ENCODE peak calls at places on chromosomes 11 and 22, in nine cellular contexts. One of them, this sample, is unnamed. For H3K4me1, the result is how much of the 10 kb centered on the place peaks cover.

GRCh38 chr11:132471491-132471890 is 1060.8 kb downstream of the OPCML start:
- DNase-seq in uterus: no peak
- DNase-seq in heart right ventricle: no peak
- DNase-seq in CD8-positive, alpha-beta T cell: no peak
- DNase-seq in CD8-positive, alpha-beta memory T cell: no peak
- DNase-seq in lung: no peak
- DNase-seq in thoracic aorta: no peak
- DNase-seq in stomach: no peak
- DNase-seq in spleen: no peak
- DNase-seq in this sample: no peak

GRCh38 chr22:39123811-39124668 is 27.0 kb downstream of the APOBEC3H start:
- DNase-seq in uterus: no peak
- DNase-seq in heart right ventricle: no peak
- DNase-seq in CD8-positive, alpha-beta T cell: no peak
- DNase-seq in CD8-positive, alpha-beta memory T cell: no peak
- DNase-seq in lung: no peak
- DNase-seq in thoracic aorta: no peak
- DNase-seq in stomach: no peak
- DNase-seq in spleen: peak
- DNase-seq in this sample: no peak

GRCh38 chr11:67267188-67268035 is 1.1 kb downstream of the GRK2 start:
- DNase-seq in uterus: peak
- DNase-seq in heart right ventricle: no peak
- DNase-seq in CD8-positive, alpha-beta T cell: peak
- DNase-seq in CD8-positive, alpha-beta memory T cell: no peak
- DNase-seq in lung: no peak
- DNase-seq in thoracic aorta: no peak
- DNase-seq in stomach: peak
- DNase-seq in spleen: peak
- DNase-seq in this sample: no peak

GRCh38 chr11:35588627-35589026 is 29.6 kb upstream of the FJX1 start:
- DNase-seq in uterus: no peak
- DNase-seq in heart right ventricle: no peak
- DNase-seq in CD8-positive, alpha-beta T cell: no peak
- DNase-seq in CD8-positive, alpha-beta memory T cell: no peak
- DNase-seq in lung: no peak
- DNase-seq in thoracic aorta: no peak
- DNase-seq in stomach: no peak
- DNase-seq in spleen: no peak
- DNase-seq in this sample: no peak

GRCh38 chr11:17985517-17985916 is 27.3 kb downstream of the SERGEF start:
- DNase-seq in uterus: peak
- DNase-seq in heart right ventricle: peak
- DNase-seq in CD8-positive, alpha-beta T cell: no peak
- DNase-seq in CD8-positive, alpha-beta memory T cell: no peak
- DNase-seq in lung: no peak
- DNase-seq in thoracic aorta: no peak
- DNase-seq in stomach: peak
- DNase-seq in spleen: no peak
- DNase-seq in this sample: no peak

GRCh38 chr11:113550179-113550578 is 75.0 kb upstream of the DRD2 start:
- DNase-seq in uterus: no peak
- DNase-seq in heart right ventricle: no peak
- DNase-seq in CD8-positive, alpha-beta T cell: no peak
- DNase-seq in CD8-positive, alpha-beta memory T cell: no peak
- DNase-seq in lung: no peak
- DNase-seq in thoracic aorta: no peak
- DNase-seq in stomach: no peak
- DNase-seq in spleen: no peak
- DNase-seq in this sample: no peak

GRCh38 chr11:128021304-128022006 is 565.9 kb downstream of the ETS1 start:
- DNase-seq in uterus: no peak
- DNase-seq in heart right ventricle: no peak
- DNase-seq in CD8-positive, alpha-beta T cell: no peak
- DNase-seq in CD8-positive, alpha-beta memory T cell: no peak
- DNase-seq in lung: no peak
- DNase-seq in thoracic aorta: no peak
- DNase-seq in stomach: no peak
- DNase-seq in spleen: no peak
- DNase-seq in this sample: no peak

GRCh38 chr11:128052912-128053641 is 534.3 kb downstream of the ETS1 start:
- DNase-seq in uterus: no peak
- DNase-seq in heart right ventricle: no peak
- DNase-seq in CD8-positive, alpha-beta T cell: no peak
- DNase-seq in CD8-positive, alpha-beta memory T cell: no peak
- DNase-seq in lung: no peak
- DNase-seq in thoracic aorta: no peak
- DNase-seq in stomach: no peak
- DNase-seq in spleen: no peak
- DNase-seq in this sample: no peak

GRCh38 chr22:25564979-25565677 is 653 bp downstream of the GRK3 start:
- DNase-seq in uterus: peak
- DNase-seq in heart right ventricle: no peak
- DNase-seq in CD8-positive, alpha-beta T cell: no peak
- DNase-seq in CD8-positive, alpha-beta memory T cell: peak
- DNase-seq in lung: no peak
- DNase-seq in thoracic aorta: no peak
- DNase-seq in stomach: no peak
- DNase-seq in spleen: peak
- DNase-seq in this sample: peak

GRCh38 chr22:49929553-49929979 is 11.1 kb downstream of the CRELD2 start:
- DNase-seq in uterus: peak
- DNase-seq in heart right ventricle: no peak
- DNase-seq in CD8-positive, alpha-beta T cell: peak
- DNase-seq in CD8-positive, alpha-beta memory T cell: peak
- DNase-seq in lung: peak
- DNase-seq in thoracic aorta: no peak
- DNase-seq in stomach: peak
- DNase-seq in spleen: peak
- DNase-seq in this sample: peak

GRCh38 chr22:49930596-49931412 is 12.4 kb downstream of the CRELD2 start:
- DNase-seq in uterus: peak
- DNase-seq in heart right ventricle: peak
- DNase-seq in CD8-positive, alpha-beta T cell: no peak
- DNase-seq in CD8-positive, alpha-beta memory T cell: no peak
- DNase-seq in lung: peak
- DNase-seq in thoracic aorta: peak
- DNase-seq in stomach: peak
- DNase-seq in spleen: no peak
- DNase-seq in this sample: peak

GRCh38 chr22:49928571-49929552 is 10.4 kb downstream of the CRELD2 start:
- DNase-seq in uterus: no peak
- DNase-seq in heart right ventricle: no peak
- DNase-seq in CD8-positive, alpha-beta T cell: no peak
- DNase-seq in CD8-positive, alpha-beta memory T cell: no peak
- DNase-seq in lung: no peak
- DNase-seq in thoracic aorta: no peak
- DNase-seq in stomach: no peak
- DNase-seq in spleen: no peak
- DNase-seq in this sample: no peak

GRCh38 chr22:49931863-49932262 is 13.4 kb downstream of the CRELD2 start:
- DNase-seq in uterus: no peak
- DNase-seq in heart right ventricle: no peak
- DNase-seq in CD8-positive, alpha-beta T cell: no peak
- DNase-seq in CD8-positive, alpha-beta memory T cell: no peak
- DNase-seq in lung: no peak
- DNase-seq in thoracic aorta: no peak
- DNase-seq in stomach: no peak
- DNase-seq in spleen: no peak
- DNase-seq in this sample: no peak

DNA sequence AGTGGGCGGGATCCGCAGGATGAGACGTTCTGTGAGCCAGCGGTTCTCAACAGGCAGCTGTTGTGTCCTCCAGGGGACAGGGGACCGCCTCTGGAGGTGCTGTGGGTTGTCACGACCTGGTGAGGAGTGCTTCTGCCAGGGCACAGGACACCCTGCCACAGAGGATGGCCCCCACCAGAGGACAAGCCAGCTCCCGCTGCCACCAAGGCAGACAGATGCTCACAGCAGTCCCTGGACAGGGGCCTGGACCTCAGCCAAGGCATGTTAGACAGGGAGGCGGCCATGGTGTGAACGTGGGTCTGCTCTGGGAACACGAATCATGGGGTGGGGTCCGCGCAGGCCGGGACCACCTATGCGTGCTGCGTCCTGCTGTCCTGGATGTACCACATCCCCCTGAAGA is 11.7 kb downstream of the CRELD2 start:
- DNase-seq in uterus: peak
- DNase-seq in heart right ventricle: no peak
- DNase-seq in CD8-positive, alpha-beta T cell: no peak
- DNase-seq in CD8-positive, alpha-beta memory T cell: no peak
- DNase-seq in lung: no peak
- DNase-seq in thoracic aorta: no peak
- DNase-seq in stomach: no peak
- DNase-seq in spleen: no peak
- DNase-seq in this sample: no peak
- H3K4me1 ChIP-seq in uterus: under half
- H3K4me1 ChIP-seq in heart right ventricle: half or more
- H3K4me1 ChIP-seq in CD8-positive, alpha-beta T cell: under half
- H3K4me1 ChIP-seq in CD8-positive, alpha-beta memory T cell: under half
- H3K4me1 ChIP-seq in lung: under half
- H3K4me1 ChIP-seq in thoracic aorta: under half
- H3K4me1 ChIP-seq in stomach: under half
- H3K4me1 ChIP-seq in spleen: half or more
- H3K4me1 ChIP-seq in this sample: under half

GRCh38 chr22:24006914-24007214 is 1.6 kb upstream of the GSTT4 start:
- DNase-seq in uterus: no peak
- DNase-seq in heart right ventricle: no peak
- DNase-seq in CD8-positive, alpha-beta T cell: no peak
- DNase-seq in CD8-positive, alpha-beta memory T cell: no peak
- DNase-seq in lung: no peak
- DNase-seq in thoracic aorta: no peak
- DNase-seq in stomach: no peak
- DNase-seq in spleen: no peak
- DNase-seq in this sample: no peak

GRCh38 chr22:24007253-24008021 is 2.2 kb upstream of the GSTT4 start:
- DNase-seq in uterus: no peak
- DNase-seq in heart right ventricle: no peak
- DNase-seq in CD8-positive, alpha-beta T cell: no peak
- DNase-seq in CD8-positive, alpha-beta memory T cell: no peak
- DNase-seq in lung: no peak
- DNase-seq in thoracic aorta: no peak
- DNase-seq in stomach: no peak
- DNase-seq in spleen: no peak
- DNase-seq in this sample: no peak

GRCh38 chr22:24005201-24005600 is at the start of gene GSTT4:
- DNase-seq in uterus: no peak
- DNase-seq in heart right ventricle: peak
- DNase-seq in CD8-positive, alpha-beta T cell: no peak
- DNase-seq in CD8-positive, alpha-beta memory T cell: no peak
- DNase-seq in lung: no peak
- DNase-seq in thoracic aorta: no peak
- DNase-seq in stomach: peak
- DNase-seq in spleen: no peak
- DNase-seq in this sample: no peak

GRCh38 chr22:24008022-24008283 is 2.7 kb upstream of the GSTT4 start:
- DNase-seq in uterus: no peak
- DNase-seq in heart right ventricle: no peak
- DNase-seq in CD8-positive, alpha-beta T cell: no peak
- DNase-seq in CD8-positive, alpha-beta memory T cell: no peak
- DNase-seq in lung: no peak
- DNase-seq in thoracic aorta: no peak
- DNase-seq in stomach: no peak
- DNase-seq in spleen: no peak
- DNase-seq in this sample: peak

GRCh38 chr22:24006207-24006913 is 1.1 kb upstream of the GSTT4 start:
- DNase-seq in uterus: no peak
- DNase-seq in heart right ventricle: no peak
- DNase-seq in CD8-positive, alpha-beta T cell: no peak
- DNase-seq in CD8-positive, alpha-beta memory T cell: no peak
- DNase-seq in lung: no peak
- DNase-seq in thoracic aorta: no peak
- DNase-seq in stomach: no peak
- DNase-seq in spleen: no peak
- DNase-seq in this sample: peak
- H3K4me1 ChIP-seq in uterus: under half
- H3K4me1 ChIP-seq in heart right ventricle: under half
- H3K4me1 ChIP-seq in CD8-positive, alpha-beta T cell: under half
- H3K4me1 ChIP-seq in CD8-positive, alpha-beta memory T cell: under half
- H3K4me1 ChIP-seq in lung: under half
- H3K4me1 ChIP-seq in thoracic aorta: under half
- H3K4me1 ChIP-seq in stomach: under half
- H3K4me1 ChIP-seq in spleen: under half
- H3K4me1 ChIP-seq in this sample: under half

GRCh38 chr11:106242723-106243405 is 165.4 kb downstream of the AASDHPPT start:
- DNase-seq in uterus: no peak
- DNase-seq in heart right ventricle: no peak
- DNase-seq in CD8-positive, alpha-beta T cell: no peak
- DNase-seq in CD8-positive, alpha-beta memory T cell: no peak
- DNase-seq in lung: no peak
- DNase-seq in thoracic aorta: no peak
- DNase-seq in stomach: no peak
- DNase-seq in spleen: no peak
- DNase-seq in this sample: no peak
- H3K4me1 ChIP-seq in uterus: under half
- H3K4me1 ChIP-seq in heart right ventricle: under half
- H3K4me1 ChIP-seq in CD8-positive, alpha-beta T cell: under half
- H3K4me1 ChIP-seq in CD8-positive, alpha-beta memory T cell: under half
- H3K4me1 ChIP-seq in lung: under half
- H3K4me1 ChIP-seq in thoracic aorta: under half
- H3K4me1 ChIP-seq in stomach: under half
- H3K4me1 ChIP-seq in spleen: under half
- H3K4me1 ChIP-seq in this sample: under half

DNA sequence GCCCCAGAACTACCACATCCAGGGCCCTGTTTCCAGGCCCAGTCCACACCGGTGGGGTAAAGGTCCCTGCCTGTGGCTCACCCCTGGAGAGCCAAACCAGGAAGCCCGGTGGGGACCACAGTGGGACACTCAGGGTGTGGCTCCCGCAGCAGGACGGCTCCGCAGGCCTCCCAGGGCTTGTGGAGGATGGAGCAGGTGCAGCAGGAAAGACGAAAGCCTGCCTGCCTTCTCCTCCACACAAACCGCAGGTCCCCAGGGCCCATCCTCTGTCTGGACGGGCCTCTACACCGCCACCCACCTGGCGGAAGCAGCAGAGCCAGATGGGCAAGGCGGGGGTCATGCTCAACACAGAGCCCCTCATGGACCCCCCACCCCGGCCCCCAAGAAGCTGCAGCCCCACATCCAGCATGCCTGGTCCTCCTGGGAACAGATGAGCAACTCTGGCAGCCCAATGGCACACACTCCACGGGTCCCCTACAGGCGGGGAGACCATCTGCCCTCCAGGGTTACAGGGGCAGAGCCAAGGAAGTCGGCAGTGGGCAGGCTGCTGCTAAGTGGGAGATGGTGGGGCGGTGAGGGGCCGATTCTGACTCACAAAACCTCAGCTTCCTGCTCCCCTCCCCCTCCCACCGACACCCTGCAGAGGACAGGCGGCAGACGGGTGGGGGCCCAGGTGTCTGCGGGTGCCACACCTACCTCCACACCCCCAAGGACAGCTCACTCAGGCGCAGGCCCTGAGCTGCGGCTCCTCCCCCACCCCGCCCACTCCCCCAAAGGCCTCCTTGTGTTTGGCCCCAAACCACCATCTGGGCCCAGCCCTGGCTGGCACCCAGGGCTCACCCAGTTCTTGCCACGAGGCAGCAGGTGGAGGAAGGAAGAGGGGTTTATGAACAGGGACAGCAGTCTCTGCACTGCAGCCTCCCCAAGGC is 5.2 kb downstream of the SBF1 start:
- DNase-seq in uterus: no peak
- DNase-seq in heart right ventricle: no peak
- DNase-seq in CD8-positive, alpha-beta T cell: peak
- DNase-seq in CD8-positive, alpha-beta memory T cell: peak
- DNase-seq in lung: peak
- DNase-seq in thoracic aorta: no peak
- DNase-seq in stomach: peak
- DNase-seq in spleen: peak
- DNase-seq in this sample: peak
- H3K4me1 ChIP-seq in uterus: under half
- H3K4me1 ChIP-seq in heart right ventricle: under half
- H3K4me1 ChIP-seq in CD8-positive, alpha-beta T cell: half or more
- H3K4me1 ChIP-seq in CD8-positive, alpha-beta memory T cell: half or more
- H3K4me1 ChIP-seq in lung: under half
- H3K4me1 ChIP-seq in thoracic aorta: under half
- H3K4me1 ChIP-seq in stomach: half or more
- H3K4me1 ChIP-seq in spleen: half or more
- H3K4me1 ChIP-seq in this sample: half or more